ENCODE peak calls at places on chromosomes 7 and 10, in ten cellular contexts. F is NCI-H1092 treated with DMSO at 0.1 percent for 48 hours, E is right lobe of liver, B is ecto neural progenitor cell, G is retina, A is neural crest cell, L is anterior cingulate cortex, Z is H9, K is substantia nigra, I is midbrain. O is an unnamed sample.

GRCh38 chr7:5625938-5626337 is 155.5 kb downstream of the RNF216 start:
- DNase-seq in F (no peak), E (no peak), B (no peak), G (no peak), A (no peak), L (no peak), Z (no peak), K (no peak), I (no peak), O (no peak)

GRCh38 chr7:101728888-101729883 is 88.2 kb upstream of the CUX1 start:
- DNase-seq in F (no peak), E (no peak), B (no peak), G (no peak), A (no peak), L (no peak), Z (no peak), K (no peak), I (no peak), O (no peak)

GRCh38 chr10:103668351-103669242 is 175.1 kb downstream of the NEURL1 start:
- DNase-seq in F (no peak), E (peak; percentile 55), B (no peak), G (peak; percentile 73), A (no peak), L (no peak), Z (no peak), K (peak; percentile 9), I (peak; percentile 8), O (no peak)

GRCh38 chr10:79445217-79445707 is at the start of gene ZCCHC24:
- DNase-seq in F (no peak), E (no peak), B (peak; percentile 82), G (peak; percentile 61), A (peak; percentile 28), L (no peak), Z (peak; percentile 75), K (peak; percentile 77), I (no peak), O (no peak)

GRCh38 chr7:48250441-48250951 is 79.2 kb downstream of the ABCA13 start:
- DNase-seq in F (no peak), E (no peak), B (no peak), G (no peak), A (no peak), L (no peak), Z (no peak), K (no peak), I (no peak), O (no peak)

GRCh38 chr10:33291053-33291592 is 43.3 kb downstream of the NRP1 start:
- DNase-seq in F (no peak), E (no peak), B (no peak), G (no peak), A (no peak), L (no peak), Z (no peak), K (no peak), I (no peak), O (no peak)

GRCh38 chr7:149866139-149866785 is 7.5 kb upstream of the ATP6V0E2 start:
- DNase-seq in F (no peak), E (no peak), B (no peak), G (no peak), A (no peak), L (no peak), Z (no peak), K (no peak), I (no peak), O (no peak)

GRCh38 chr10:6224781-6225180 is 22.0 kb downstream of the PFKFB3 start:
- DNase-seq in F (no peak), E (no peak), B (no peak), G (no peak), A (no peak), L (no peak), Z (no peak), K (no peak), I (no peak), O (no peak)

GRCh38 chr10:130899856-130900255 is 411.7 kb downstream of the TCERG1L start:
- DNase-seq in F (no peak), E (no peak), B (no peak), G (no peak), A (no peak), L (no peak), Z (no peak), K (no peak), I (no peak), O (no peak)

GRCh38 chr10:74612195-74612594 is 214.2 kb upstream of the KAT6B start:
- DNase-seq in F (no peak), E (no peak), B (no peak), G (no peak), A (no peak), L (no peak), Z (no peak), K (no peak), I (no peak), O (no peak)

GRCh38 chr7:8893761-8894160 is 460.4 kb downstream of the NXPH1 start:
- DNase-seq in F (no peak), E (no peak), B (no peak), G (no peak), A (no peak), L (no peak), Z (no peak), K (no peak), I (no peak), O (no peak)

GRCh38 chr7:30493231-30493630 is 11.4 kb downstream of the GGCT start:
- DNase-seq in F (no peak), E (no peak), B (no peak), G (no peak), A (no peak), L (no peak), Z (no peak), K (no peak), I (no peak), O (no peak)

GRCh38 chr7:47404005-47404404 is 177.9 kb downstream of the TNS3 start:
- DNase-seq in F (no peak), E (no peak), B (no peak), G (no peak), A (no peak), L (no peak), Z (no peak), K (no peak), I (no peak), O (no peak)

GRCh38 chr10:93995598-93996271 is 2.0 kb downstream of the PLCE1 start:
- DNase-seq in F (no peak), E (no peak), B (no peak), G (no peak), A (no peak), L (no peak), Z (no peak), K (no peak), I (no peak), O (no peak)

GRCh38 chr7:42237162-42237821 is at the start of gene GLI3:
- DNase-seq in F (no peak), E (peak; percentile 49), B (peak; percentile 93), G (peak; percentile 91), A (peak; percentile 78), L (peak; percentile 45), Z (peak; percentile 88), K (no peak), I (peak; percentile 48), O (no peak)

GRCh38 chr7:155590215-155591023 is 44.1 kb upstream of the CNPY1 start:
- DNase-seq in F (peak; percentile 93), E (peak; percentile 45), B (peak; percentile 67), G (peak; percentile 49), A (peak; percentile 20), L (peak; percentile 31), Z (peak; percentile 71), K (no peak), I (no peak), O (peak; percentile 93)

GRCh38 chr10:13834581-13835286 is 248.0 kb downstream of the PRPF18 start:
- DNase-seq in F (peak; percentile 36), E (no peak), B (no peak), G (peak; percentile 75), A (peak; percentile 19), L (no peak), Z (no peak), K (no peak), I (peak; percentile 30), O (no peak)

GRCh38 chr7:157357129-157358040 is 20.6 kb downstream of the DNAJB6 start:
- DNase-seq in F (no peak), E (no peak), B (no peak), G (no peak), A (no peak), L (no peak), Z (no peak), K (no peak), I (no peak), O (no peak)

GRCh38 chr10:86077271-86077670 is 289.3 kb downstream of the GRID1 start:
- DNase-seq in F (no peak), E (no peak), B (no peak), G (no peak), A (no peak), L (no peak), Z (no peak), K (no peak), I (no peak), O (no peak)

GRCh38 chr10:124612611-124613498 is 131.3 kb downstream of the FAM53B start:
- DNase-seq in F (no peak), E (no peak), B (peak; percentile 73), G (no peak), A (no peak), L (no peak), Z (peak; percentile 88), K (no peak), I (no peak), O (no peak)

GRCh38 chr10:2928219-2928840 is 139.0 kb upstream of the PFKP start:
- DNase-seq in F (peak; percentile 77), E (peak; percentile 51), B (peak; percentile 85), G (peak; percentile 83), A (peak; percentile 77), L (peak; percentile 10), Z (peak; percentile 82), K (peak; percentile 57), I (peak; percentile 67), O (peak; percentile 26)

GRCh38 chr10:7405637-7406036 is 5.2 kb downstream of the SFMBT2 start:
- DNase-seq in F (no peak), E (no peak), B (no peak), G (no peak), A (no peak), L (no peak), Z (no peak), K (no peak), I (no peak), O (no peak)

GRCh38 chr10:110788620-110789385 is 82.9 kb upstream of the PDCD4 start:
- DNase-seq in F (no peak), E (no peak), B (no peak), G (no peak), A (no peak), L (no peak), Z (no peak), K (no peak), I (no peak), O (no peak)

GRCh38 chr7:106485031-106485551 is 175.9 kb downstream of the CCDC71L start:
- DNase-seq in F (no peak), E (no peak), B (no peak), G (no peak), A (no peak), L (no peak), Z (no peak), K (no peak), I (no peak), O (no peak)

GRCh38 chr7:132065193-132065972 is 509.0 kb upstream of the PODXL start:
- DNase-seq in F (no peak), E (no peak), B (no peak), G (peak; percentile 8), A (no peak), L (peak; percentile 53), Z (no peak), K (no peak), I (peak; percentile 50), O (no peak)

GRCh38 chr7:38394703-38395102 is 121.3 kb upstream of the TARP start:
- DNase-seq in F (no peak), E (no peak), B (no peak), G (no peak), A (no peak), L (no peak), Z (no peak), K (no peak), I (no peak), O (no peak)

GRCh38 chr10:96511044-96511945 is 2.4 kb downstream of the TLL2 start:
- DNase-seq in F (peak; percentile 2), E (no peak), B (peak; percentile 70), G (peak; percentile 37), A (peak; percentile 41), L (no peak), Z (peak; percentile 86), K (peak; percentile 9), I (no peak), O (peak; percentile 67)

GRCh38 chr10:117929321-117930067 is 117.2 kb downstream of the RAB11FIP2 start:
- DNase-seq in F (no peak), E (no peak), B (no peak), G (no peak), A (no peak), L (no peak), Z (peak; percentile 39), K (no peak), I (no peak), O (no peak)